ENCODE peak calls at places on chromosomes 16 and 17, in five cellular contexts. C, H, I, F and B are unnamed samples.

GRCh38 chr17:31061678-31062077 is 33.1 kb upstream of the NF1 start:
- DNase-seq in C (no peak), H (no peak), I (no peak), F (no peak), B (no peak)

GRCh38 chr16:89602273-89602951 is 11.0 kb upstream of the DPEP1 start:
- DNase-seq in C (peak; percentile 46), H (no peak), I (peak; percentile 72), F (no peak), B (peak; percentile 75)

GRCh38 chr16:84585886-84586285 is 32.0 kb downstream of the COTL1 start:
- DNase-seq in C (no peak), H (no peak), I (peak; percentile 50), F (no peak), B (no peak)

GRCh38 chr17:45063198-45063597 is 2.1 kb downstream of the NMT1 start:
- DNase-seq in C (no peak), H (no peak), I (no peak), F (no peak), B (no peak)

GRCh38 chr16:57185446-57185944 is 344 bp downstream of the PSME3IP1 start:
- DNase-seq in C (peak; percentile 65), H (peak; percentile 69), I (peak; percentile 61), F (peak; percentile 43), B (no peak)

GRCh38 chr16:15506441-15506840 is 72.1 kb downstream of the BMERB1 start:
- DNase-seq in C (no peak), H (no peak), I (no peak), F (no peak), B (no peak)

GRCh38 chr17:70405492-70406220 is 236.3 kb downstream of the KCNJ2 start:
- DNase-seq in C (no peak), H (no peak), I (no peak), F (no peak), B (peak; percentile 24)

GRCh38 chr17:16980813-16981731 is 9.2 kb upstream of the TNFRSF13B start:
- DNase-seq in C (no peak), H (no peak), I (no peak), F (no peak), B (no peak)

GRCh38 chr16:75703341-75703740 is 2.1 kb upstream of the DUXB start:
- DNase-seq in C (no peak), H (no peak), I (no peak), F (no peak), B (no peak)

GRCh38 chr17:10061131-10061581 is 137.2 kb downstream of the GAS7 start:
- DNase-seq in C (no peak), H (no peak), I (peak; percentile 73), F (peak; percentile 57), B (no peak)

GRCh38 chr16:26281681-26282080 is 589.9 kb downstream of the HS3ST4 start:
- DNase-seq in C (no peak), H (no peak), I (no peak), F (no peak), B (no peak)

GRCh38 chr17:38599398-38599856 is 6.3 kb downstream of the SRCIN1 start:
- DNase-seq in C (no peak), H (no peak), I (no peak), F (no peak), B (no peak)
- TF ChIP-seq CTCF in C (no peak), H (no peak), I (no peak), F (no peak), B (no peak)

DNA sequence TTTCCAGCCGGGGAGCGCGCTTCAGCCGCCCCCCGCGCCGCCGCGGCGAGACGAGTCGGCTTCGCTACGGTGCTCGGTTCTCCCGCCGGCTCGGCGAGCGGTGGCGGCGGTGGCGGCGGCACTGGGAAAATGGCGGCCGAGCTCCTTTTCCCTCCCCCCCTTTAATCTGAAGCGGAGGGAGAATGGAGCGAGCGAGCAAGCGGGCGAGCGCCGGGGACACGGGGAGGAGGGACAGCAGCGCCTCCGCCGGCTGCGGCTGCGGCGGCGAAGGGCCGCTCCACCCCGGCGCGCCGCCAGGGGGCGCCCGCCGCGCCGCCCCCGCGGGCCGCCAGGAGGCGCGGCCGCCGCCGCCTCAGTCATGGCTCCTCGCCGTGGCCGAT is at the start of gene KANSL1:
- DNase-seq in C (peak; percentile 44), H (peak; percentile 92), I (peak; percentile 99), F (peak; percentile 77), B (peak; percentile 87)
- TF ChIP-seq CTCF in C (no peak), H (peak; percentile 34), I (no peak), F (peak; percentile 33), B (peak; percentile 59)

DNA sequence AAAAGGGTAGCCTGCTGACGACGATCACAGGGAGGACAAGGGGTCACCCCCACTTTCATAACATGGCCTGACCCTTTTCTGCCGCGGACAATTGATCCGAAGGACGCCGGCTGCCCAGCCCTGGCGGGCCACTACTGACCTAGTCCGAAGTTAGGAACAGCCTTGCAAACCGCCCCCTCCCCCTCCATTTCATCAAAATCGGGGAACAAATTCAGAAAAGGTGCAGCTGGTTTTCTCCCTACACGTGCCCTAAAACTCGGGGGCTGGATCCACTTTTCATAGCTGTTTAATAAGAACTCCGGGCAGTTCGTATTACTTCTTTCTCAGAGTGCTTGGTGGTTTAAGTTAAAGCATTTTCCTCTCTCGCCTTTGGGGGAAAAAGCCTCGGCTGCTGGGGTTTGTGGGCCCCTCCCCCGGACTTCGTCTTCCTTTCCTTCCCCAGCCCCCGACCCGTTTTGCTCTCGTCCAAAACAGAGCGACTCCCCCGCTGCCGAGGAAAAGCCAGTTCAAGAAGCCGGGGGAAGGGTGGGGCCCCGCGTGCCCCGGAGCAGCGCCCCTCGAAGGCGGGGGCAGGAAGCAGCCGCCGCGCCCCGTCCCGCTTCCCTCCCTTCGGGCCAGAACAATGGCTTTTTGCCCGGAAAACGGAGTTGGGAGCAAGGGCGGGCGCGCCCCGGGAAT is 643 bp upstream of the CBX2 start:
- DNase-seq in C (no peak), H (peak; percentile 70), I (no peak), F (peak; percentile 45), B (peak; percentile 44)
- TF ChIP-seq CTCF in C (no peak), H (peak; percentile 25), I (peak; percentile 75), F (no peak), B (peak; percentile 18)

DNA sequence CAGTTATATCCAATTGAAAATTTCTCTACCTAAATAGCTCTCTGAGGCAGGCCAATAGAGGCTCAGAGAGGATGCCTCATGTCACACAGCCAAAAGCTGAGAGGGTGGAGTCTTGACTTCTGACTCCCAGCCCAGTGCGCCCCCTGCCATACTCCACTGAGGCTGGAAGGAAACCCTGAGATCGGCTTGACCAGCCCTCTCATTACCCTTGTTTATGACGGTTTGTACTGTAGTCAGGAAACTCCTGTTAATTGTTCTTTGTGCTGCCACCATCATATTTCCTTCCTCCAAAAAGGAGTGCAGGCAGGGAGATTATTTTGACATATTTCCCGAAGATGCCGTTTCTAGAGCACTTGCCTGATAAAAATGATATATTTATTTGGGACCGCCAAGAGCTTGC is 107.9 kb downstream of the AIPL1 start:
- DNase-seq in C (no peak), H (no peak), I (no peak), F (no peak), B (peak; percentile 98)
- TF ChIP-seq CTCF in C (no peak), H (peak; percentile 26), I (no peak), F (no peak), B (peak; percentile 58)

GRCh38 chr17:42819939-42820535 is 4.0 kb downstream of the BECN1 start:
- DNase-seq in C (no peak), H (peak; percentile 73), I (peak; percentile 70), F (peak; percentile 42), B (peak; percentile 60)
- TF ChIP-seq CTCF in C (no peak), H (peak; percentile 72), I (peak; percentile 89), F (peak; percentile 47), B (peak; percentile 90)

GRCh38 chr16:67807148-67807682 is 526 bp downstream of the TSNAXIP1 start:
- DNase-seq in C (no peak), H (no peak), I (no peak), F (no peak), B (no peak)
- TF ChIP-seq CTCF in C (no peak), H (no peak), I (peak; percentile 35), F (no peak), B (no peak)

GRCh38 chr17:58595194-58595792 is 80.9 kb upstream of the MTMR4 start:
- DNase-seq in C (no peak), H (no peak), I (no peak), F (no peak), B (no peak)
- TF ChIP-seq CTCF in C (no peak), H (no peak), I (no peak), F (no peak), B (no peak)

GRCh38 chr16:81997738-81998137 is 13.5 kb downstream of the SDR42E1 start:
- DNase-seq in C (no peak), H (no peak), I (no peak), F (no peak), B (peak; percentile 90)

GRCh38 chr16:81995651-81996050 is 15.6 kb downstream of the SDR42E1 start:
- DNase-seq in C (no peak), H (no peak), I (no peak), F (no peak), B (peak; percentile 77)

GRCh38 chr16:81996664-81997529 is 14.4 kb downstream of the SDR42E1 start:
- DNase-seq in C (no peak), H (no peak), I (no peak), F (no peak), B (peak; percentile 90)

DNA sequence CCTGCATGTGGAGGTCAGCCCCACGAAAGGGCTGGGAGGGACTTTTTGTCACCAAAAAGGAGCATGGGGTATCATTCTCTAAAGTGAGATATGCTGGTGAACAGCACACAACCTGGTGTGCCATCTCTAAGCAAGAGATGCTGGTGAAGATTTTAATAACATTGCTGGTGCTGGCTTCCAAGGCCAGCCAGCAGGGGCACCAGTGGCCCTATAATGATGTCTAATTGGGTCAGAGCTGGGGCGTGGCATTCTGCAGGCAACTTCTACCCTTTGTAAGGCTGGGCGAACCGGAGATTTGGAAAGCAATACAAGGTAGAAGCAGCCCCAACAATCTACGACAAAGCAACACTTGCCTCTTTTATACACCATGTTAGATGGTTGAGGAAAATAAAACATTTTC is 16.8 kb downstream of the SDR42E1 start:
- DNase-seq in C (no peak), H (no peak), I (no peak), F (no peak), B (no peak)
- TF ChIP-seq CTCF in C (no peak), H (no peak), I (peak; percentile 30), F (no peak), B (peak; percentile 17)

GRCh38 chr16:534856-535445 is 7.4 kb downstream of the CAPN15 start:
- DNase-seq in C (no peak), H (no peak), I (no peak), F (no peak), B (no peak)
- TF ChIP-seq CTCF in C (no peak), H (no peak), I (no peak), F (no peak), B (no peak)

GRCh38 chr16:74521691-74522090 is 85.2 kb downstream of the GLG1 start:
- DNase-seq in C (no peak), H (no peak), I (peak; percentile 12), F (no peak), B (no peak)
- TF ChIP-seq CTCF in C (no peak), H (no peak), I (no peak), F (no peak), B (no peak)